ENCODE peak calls at places on chromosomes 2 and 18, in five cellular contexts. J is right lobe of liver, L is H1, I is lower lobe of right lung, B is epithelial cell of esophagus. Q is an unnamed sample.

GRCh38 chr2:176106636-176107539 is at the start of gene HOXD11:
- DNase-seq in J (peak), L (no peak), I (no peak), B (peak), Q (no peak)

GRCh38 chr2:430280-431040 is 142.6 kb upstream of the ALKAL2 start:
- DNase-seq in J (no peak), L (no peak), I (no peak), B (no peak), Q (no peak)

GRCh38 chr2:56334622-56335021 is 150.8 kb downstream of the CCDC85A start:
- DNase-seq in J (no peak), L (no peak), I (no peak), B (peak), Q (peak)

GRCh38 chr18:44654555-44654954 is 26.1 kb upstream of the SETBP1 start:
- DNase-seq in J (no peak), L (no peak), I (no peak), B (peak), Q (peak)

GRCh38 chr18:79540914-79541301 is 138.7 kb upstream of the CTDP1 start:
- DNase-seq in J (peak), L (no peak), I (peak), B (no peak), Q (no peak)

GRCh38 chr2:217794133-217794986 is 208.4 kb downstream of the TNS1 start:
- DNase-seq in J (no peak), L (no peak), I (no peak), B (no peak), Q (no peak)

GRCh38 chr2:96824079-96824870 is 8.2 kb downstream of the CNNM3 start:
- DNase-seq in J (peak), L (no peak), I (no peak), B (no peak), Q (peak)

GRCh38 chr2:236178921-236179652 is 10.9 kb upstream of the GBX2 start:
- DNase-seq in J (no peak), L (no peak), I (no peak), B (no peak), Q (no peak)

GRCh38 chr2:144330951-144331651 is 188.8 kb downstream of the ZEB2 start:
- DNase-seq in J (no peak), L (no peak), I (no peak), B (peak), Q (no peak)

GRCh38 chr2:239405071-239405470 is 4.3 kb upstream of the HDAC4 start:
- DNase-seq in J (no peak), L (no peak), I (no peak), B (no peak), Q (no peak)

GRCh38 chr2:171703574-171704347 is 16.5 kb downstream of the DYNC1I2 start:
- DNase-seq in J (no peak), L (no peak), I (no peak), B (peak), Q (no peak)

GRCh38 chr2:219106251-219106650 is 45.5 kb upstream of the IHH start:
- DNase-seq in J (no peak), L (no peak), I (no peak), B (no peak), Q (no peak)

GRCh38 chr2:86747708-86748627 is 27.9 kb downstream of the RMND5A start:
- DNase-seq in J (no peak), L (no peak), I (no peak), B (peak), Q (peak)

GRCh38 chr2:29698216-29698615 is 223.2 kb downstream of the ALK start:
- DNase-seq in J (no peak), L (no peak), I (no peak), B (peak), Q (no peak)

GRCh38 chr2:12824304-12824761 is 107.6 kb downstream of the TRIB2 start:
- DNase-seq in J (no peak), L (no peak), I (no peak), B (no peak), Q (no peak)

GRCh38 chr18:21933931-21934765 is 193.6 kb downstream of the MIB1 start:
- DNase-seq in J (no peak), L (peak), I (no peak), B (no peak), Q (no peak)

GRCh38 chr2:9797681-9798556 is 45.4 kb upstream of the TAF1B start:
- DNase-seq in J (peak), L (no peak), I (no peak), B (peak), Q (no peak)

GRCh38 chr2:160510617-160511016 is 17.0 kb upstream of the RBMS1 start:
- DNase-seq in J (no peak), L (no peak), I (no peak), B (no peak), Q (no peak)

GRCh38 chr2:40412456-40412855 is 39.4 kb downstream of the SLC8A1 start:
- DNase-seq in J (no peak), L (no peak), I (no peak), B (peak), Q (no peak)

GRCh38 chr2:226979004-226979403 is 143.2 kb downstream of the RHBDD1 start:
- DNase-seq in J (no peak), L (no peak), I (no peak), B (no peak), Q (no peak)

GRCh38 chr2:52428224-52428623 is 1339.4 kb upstream of the CHAC2 start:
- DNase-seq in J (no peak), L (no peak), I (no peak), B (no peak), Q (no peak)

GRCh38 chr2:52431352-52431760 is 1336.2 kb upstream of the CHAC2 start:
- DNase-seq in J (no peak), L (no peak), I (no peak), B (no peak), Q (no peak)

GRCh38 chr2:52429740-52430139 is 1337.9 kb upstream of the CHAC2 start:
- DNase-seq in J (no peak), L (no peak), I (no peak), B (no peak), Q (no peak)
- TF ChIP-seq CTCF in J (no peak), L (no peak), I (no peak), B (no peak), Q (no peak)

GRCh38 chr18:2953935-2954641 is 58.9 kb downstream of the LPIN2 start:
- DNase-seq in J (no peak), L (no peak), I (no peak), B (no peak), Q (no peak)

GRCh38 chr18:2959341-2959740 is 53.6 kb downstream of the LPIN2 start:
- DNase-seq in J (no peak), L (no peak), I (no peak), B (no peak), Q (no peak)

GRCh38 chr18:2958819-2959298 is 54.1 kb downstream of the LPIN2 start:
- DNase-seq in J (no peak), L (no peak), I (no peak), B (no peak), Q (peak)

GRCh38 chr18:2954869-2955645 is 57.9 kb downstream of the LPIN2 start:
- DNase-seq in J (no peak), L (no peak), I (no peak), B (no peak), Q (no peak)

GRCh38 chr18:2955966-2956521 is 56.9 kb downstream of the LPIN2 start:
- DNase-seq in J (no peak), L (no peak), I (no peak), B (no peak), Q (no peak)
- H3K4me3 ChIP-seq in J (no peak), L (no peak), I (no peak), B (no peak), Q (no peak)

GRCh38 chr2:10912796-10913445 is 1.2 kb downstream of the KCNF1 start:
- DNase-seq in J (no peak), L (no peak), I (no peak), B (no peak), Q (no peak)

GRCh38 chr2:10913501-10914271 is 2.0 kb downstream of the KCNF1 start:
- DNase-seq in J (no peak), L (no peak), I (no peak), B (no peak), Q (no peak)

GRCh38 chr2:10915236-10915635 is 3.5 kb downstream of the KCNF1 start:
- DNase-seq in J (no peak), L (no peak), I (no peak), B (no peak), Q (no peak)

GRCh38 chr2:10915731-10916331 is 4.1 kb downstream of the KCNF1 start:
- DNase-seq in J (no peak), L (no peak), I (no peak), B (no peak), Q (no peak)

GRCh38 chr2:10914272-10914693 is 2.5 kb downstream of the KCNF1 start:
- DNase-seq in J (no peak), L (no peak), I (no peak), B (no peak), Q (no peak)
- TF ChIP-seq CTCF in J (no peak), L (peak), I (no peak), B (peak), Q (peak)

GRCh38 chr2:107712857-107713256 is 113.8 kb upstream of the RGPD4 start:
- DNase-seq in J (no peak), L (no peak), I (no peak), B (no peak), Q (no peak)
- H3K4me3 ChIP-seq in J (peak), L (no peak), I (peak), B (no peak), Q (peak)

GRCh38 chr18:61612517-61612916 is 279.3 kb downstream of the CDH20 start:
- DNase-seq in J (no peak), L (no peak), I (no peak), B (no peak), Q (no peak)
- TF ChIP-seq CTCF in J (no peak), L (peak), I (no peak), B (peak), Q (no peak)

DNA sequence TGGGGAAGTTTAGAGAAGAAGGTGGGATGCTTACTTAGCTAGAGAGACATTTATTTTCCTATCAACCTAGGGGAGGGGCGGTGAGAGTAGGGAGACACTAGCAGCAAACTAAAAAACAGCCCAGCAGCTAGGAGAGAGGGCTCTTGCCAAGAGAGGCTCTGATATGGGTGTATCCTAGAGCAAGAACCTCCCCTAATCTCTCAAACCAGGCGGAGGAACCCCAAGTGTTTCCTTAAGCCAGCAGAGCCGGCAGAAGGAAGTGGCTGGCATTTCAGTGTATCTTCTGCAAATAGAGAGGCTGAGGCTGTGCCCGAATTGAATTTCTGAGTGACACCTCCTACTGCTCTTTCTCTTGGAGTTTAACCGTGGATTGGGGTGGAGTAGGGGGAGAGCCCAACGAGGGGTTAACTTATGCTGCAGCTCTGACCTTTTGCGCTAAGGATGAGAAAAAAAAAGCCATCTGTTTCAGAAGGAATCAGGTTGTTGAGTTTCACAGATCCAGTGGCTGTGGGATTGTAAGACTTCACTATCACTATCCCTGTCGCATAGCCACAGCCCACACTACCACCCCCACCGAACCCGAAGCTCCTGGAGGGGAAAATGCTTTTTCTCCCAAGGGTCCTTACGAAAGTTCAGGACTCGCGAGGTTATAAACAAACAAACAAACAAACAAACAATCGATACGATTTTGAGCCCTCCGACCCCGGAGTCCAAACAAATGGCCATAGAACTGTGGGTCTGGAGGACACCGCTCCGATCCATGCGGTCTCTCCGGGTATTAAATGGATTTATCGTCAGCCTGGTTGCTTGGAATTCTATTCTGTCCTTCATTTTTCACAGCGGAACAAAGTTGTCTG is 1.3 kb downstream of the ST8SIA5 start:
- DNase-seq in J (no peak), L (no peak), I (no peak), B (no peak), Q (no peak)
- H3K4me3 ChIP-seq in J (no peak), L (peak), I (peak), B (no peak), Q (no peak)

GRCh38 chr2:37812414-37812813 is 112.7 kb upstream of the RMDN2 start:
- DNase-seq in J (no peak), L (no peak), I (no peak), B (no peak), Q (no peak)

GRCh38 chr2:37809931-37810570 is 115.0 kb upstream of the RMDN2 start:
- DNase-seq in J (no peak), L (no peak), I (no peak), B (no peak), Q (no peak)

GRCh38 chr2:37812941-37813730 is 112.0 kb upstream of the RMDN2 start:
- DNase-seq in J (no peak), L (no peak), I (no peak), B (no peak), Q (no peak)

DNA sequence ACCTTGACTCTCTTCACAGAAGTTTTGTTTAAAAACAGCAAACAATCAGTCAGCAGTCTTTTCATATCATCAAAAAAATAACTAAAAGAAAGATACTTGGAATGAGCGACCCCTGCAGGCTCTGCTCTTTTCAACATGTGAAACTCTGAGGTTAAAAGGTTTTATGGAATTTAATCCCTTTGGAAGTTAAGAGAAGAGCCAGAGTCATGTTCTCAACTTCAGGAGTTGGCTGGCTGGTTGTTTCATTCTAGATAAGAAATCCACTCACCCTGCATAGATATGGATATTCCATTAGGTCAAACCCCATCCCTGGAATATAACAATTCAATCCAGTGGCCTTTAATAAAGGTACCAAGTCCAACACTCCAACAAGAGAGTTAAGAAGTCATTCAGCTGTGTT is 115.6 kb upstream of the RMDN2 start:
- DNase-seq in J (no peak), L (no peak), I (no peak), B (peak), Q (no peak)
- TF ChIP-seq CTCF in J (peak), L (peak), I (peak), B (peak), Q (peak)

GRCh38 chr18:12597775-12598174 is 60.1 kb downstream of the SPIRE1 start:
- DNase-seq in J (no peak), L (no peak), I (peak), B (peak), Q (peak)
- H3K4me3 ChIP-seq in J (no peak), L (no peak), I (no peak), B (no peak), Q (no peak)

Q was measured in AG04449.